ENCODE peak calls at places on chromosomes 11 and 22, in eight cellular contexts. One of them, this sample, is unnamed.

GRCh38 chr11:60264644-60265043 is 15.8 kb upstream of the MS4A4A start:
- DNase-seq in stimulated activated naive B cell treated with anti-CD40 and anti-IgM and Interleukin-4, amounts not matched to agents 10 μg/mL and 1 μg/mL and 100 μg/mL, for 72 hours: no peak
- DNase-seq in Kasumi-1: no peak
- DNase-seq in stimulated activated CD4-positive, alpha-beta T cell treated with anti-CD3 and anti-CD28 coated beads, Interleukin-4, amount 100 ng/mL, for 24 hours: no peak
- DNase-seq in cardiac fibroblast: no peak
- DNase-seq in activated T-cell treated with anti-CD3 and anti-CD28 coated beads, Interleukin-2, amount 50 U/mL, for 72 hours: no peak
- DNase-seq in NCI-H1105 treated with DMSO at 0.1 percent for 48 hours: no peak
- DNase-seq in sciatic nerve: no peak
- DNase-seq in this sample: no peak

GRCh38 chr11:88404932-88405710 is 67.6 kb upstream of the CTSC start:
- DNase-seq in stimulated activated naive B cell treated with anti-CD40 and anti-IgM and Interleukin-4, amounts not matched to agents 10 μg/mL and 1 μg/mL and 100 μg/mL, for 72 hours: no peak
- DNase-seq in Kasumi-1: no peak
- DNase-seq in stimulated activated CD4-positive, alpha-beta T cell treated with anti-CD3 and anti-CD28 coated beads, Interleukin-4, amount 100 ng/mL, for 24 hours: no peak
- DNase-seq in cardiac fibroblast: peak
- DNase-seq in activated T-cell treated with anti-CD3 and anti-CD28 coated beads, Interleukin-2, amount 50 U/mL, for 72 hours: no peak
- DNase-seq in NCI-H1105 treated with DMSO at 0.1 percent for 48 hours: no peak
- DNase-seq in sciatic nerve: no peak
- DNase-seq in this sample: no peak

GRCh38 chr22:50016308-50016987 is 3.9 kb upstream of the IL17REL start:
- DNase-seq in stimulated activated naive B cell treated with anti-CD40 and anti-IgM and Interleukin-4, amounts not matched to agents 10 μg/mL and 1 μg/mL and 100 μg/mL, for 72 hours: no peak
- DNase-seq in Kasumi-1: no peak
- DNase-seq in stimulated activated CD4-positive, alpha-beta T cell treated with anti-CD3 and anti-CD28 coated beads, Interleukin-4, amount 100 ng/mL, for 24 hours: no peak
- DNase-seq in cardiac fibroblast: no peak
- DNase-seq in activated T-cell treated with anti-CD3 and anti-CD28 coated beads, Interleukin-2, amount 50 U/mL, for 72 hours: no peak
- DNase-seq in NCI-H1105 treated with DMSO at 0.1 percent for 48 hours: no peak
- DNase-seq in sciatic nerve: peak
- DNase-seq in this sample: peak

GRCh38 chr22:48692734-48693376 is 1134.8 kb downstream of the BRD1 start:
- DNase-seq in stimulated activated naive B cell treated with anti-CD40 and anti-IgM and Interleukin-4, amounts not matched to agents 10 μg/mL and 1 μg/mL and 100 μg/mL, for 72 hours: no peak
- DNase-seq in Kasumi-1: no peak
- DNase-seq in stimulated activated CD4-positive, alpha-beta T cell treated with anti-CD3 and anti-CD28 coated beads, Interleukin-4, amount 100 ng/mL, for 24 hours: no peak
- DNase-seq in cardiac fibroblast: no peak
- DNase-seq in activated T-cell treated with anti-CD3 and anti-CD28 coated beads, Interleukin-2, amount 50 U/mL, for 72 hours: no peak
- DNase-seq in NCI-H1105 treated with DMSO at 0.1 percent for 48 hours: no peak
- DNase-seq in sciatic nerve: peak
- DNase-seq in this sample: no peak

GRCh38 chr11:114137054-114137453 is 77.5 kb downstream of the ZBTB16 start:
- DNase-seq in stimulated activated naive B cell treated with anti-CD40 and anti-IgM and Interleukin-4, amounts not matched to agents 10 μg/mL and 1 μg/mL and 100 μg/mL, for 72 hours: no peak
- DNase-seq in Kasumi-1: no peak
- DNase-seq in stimulated activated CD4-positive, alpha-beta T cell treated with anti-CD3 and anti-CD28 coated beads, Interleukin-4, amount 100 ng/mL, for 24 hours: no peak
- DNase-seq in cardiac fibroblast: no peak
- DNase-seq in activated T-cell treated with anti-CD3 and anti-CD28 coated beads, Interleukin-2, amount 50 U/mL, for 72 hours: no peak
- DNase-seq in NCI-H1105 treated with DMSO at 0.1 percent for 48 hours: no peak
- DNase-seq in sciatic nerve: no peak
- DNase-seq in this sample: peak

GRCh38 chr11:56849250-56849649 is 100.8 kb upstream of the OR9G4 start:
- DNase-seq in stimulated activated naive B cell treated with anti-CD40 and anti-IgM and Interleukin-4, amounts not matched to agents 10 μg/mL and 1 μg/mL and 100 μg/mL, for 72 hours: no peak
- DNase-seq in Kasumi-1: no peak
- DNase-seq in stimulated activated CD4-positive, alpha-beta T cell treated with anti-CD3 and anti-CD28 coated beads, Interleukin-4, amount 100 ng/mL, for 24 hours: no peak
- DNase-seq in cardiac fibroblast: no peak
- DNase-seq in activated T-cell treated with anti-CD3 and anti-CD28 coated beads, Interleukin-2, amount 50 U/mL, for 72 hours: no peak
- DNase-seq in NCI-H1105 treated with DMSO at 0.1 percent for 48 hours: no peak
- DNase-seq in sciatic nerve: no peak
- DNase-seq in this sample: no peak

GRCh38 chr11:1969036-1969435 is 21.9 kb downstream of the MRPL23 start:
- DNase-seq in stimulated activated naive B cell treated with anti-CD40 and anti-IgM and Interleukin-4, amounts not matched to agents 10 μg/mL and 1 μg/mL and 100 μg/mL, for 72 hours: no peak
- DNase-seq in Kasumi-1: no peak
- DNase-seq in stimulated activated CD4-positive, alpha-beta T cell treated with anti-CD3 and anti-CD28 coated beads, Interleukin-4, amount 100 ng/mL, for 24 hours: no peak
- DNase-seq in cardiac fibroblast: no peak
- DNase-seq in activated T-cell treated with anti-CD3 and anti-CD28 coated beads, Interleukin-2, amount 50 U/mL, for 72 hours: no peak
- DNase-seq in NCI-H1105 treated with DMSO at 0.1 percent for 48 hours: no peak
- DNase-seq in sciatic nerve: no peak
- DNase-seq in this sample: no peak

GRCh38 chr22:42061041-42061440 is 9.6 kb downstream of the NAGA start:
- DNase-seq in stimulated activated naive B cell treated with anti-CD40 and anti-IgM and Interleukin-4, amounts not matched to agents 10 μg/mL and 1 μg/mL and 100 μg/mL, for 72 hours: no peak
- DNase-seq in Kasumi-1: no peak
- DNase-seq in stimulated activated CD4-positive, alpha-beta T cell treated with anti-CD3 and anti-CD28 coated beads, Interleukin-4, amount 100 ng/mL, for 24 hours: no peak
- DNase-seq in cardiac fibroblast: no peak
- DNase-seq in activated T-cell treated with anti-CD3 and anti-CD28 coated beads, Interleukin-2, amount 50 U/mL, for 72 hours: no peak
- DNase-seq in NCI-H1105 treated with DMSO at 0.1 percent for 48 hours: no peak
- DNase-seq in sciatic nerve: peak
- DNase-seq in this sample: no peak

GRCh38 chr11:62983536-62984199 is 1.1 kb downstream of the SLC22A6 start:
- DNase-seq in stimulated activated naive B cell treated with anti-CD40 and anti-IgM and Interleukin-4, amounts not matched to agents 10 μg/mL and 1 μg/mL and 100 μg/mL, for 72 hours: no peak
- DNase-seq in Kasumi-1: no peak
- DNase-seq in stimulated activated CD4-positive, alpha-beta T cell treated with anti-CD3 and anti-CD28 coated beads, Interleukin-4, amount 100 ng/mL, for 24 hours: no peak
- DNase-seq in cardiac fibroblast: no peak
- DNase-seq in activated T-cell treated with anti-CD3 and anti-CD28 coated beads, Interleukin-2, amount 50 U/mL, for 72 hours: no peak
- DNase-seq in NCI-H1105 treated with DMSO at 0.1 percent for 48 hours: no peak
- DNase-seq in sciatic nerve: no peak
- DNase-seq in this sample: no peak

GRCh38 chr22:37195921-37196320 is 7.9 kb upstream of the C1QTNF6 start:
- DNase-seq in stimulated activated naive B cell treated with anti-CD40 and anti-IgM and Interleukin-4, amounts not matched to agents 10 μg/mL and 1 μg/mL and 100 μg/mL, for 72 hours: no peak
- DNase-seq in Kasumi-1: no peak
- DNase-seq in stimulated activated CD4-positive, alpha-beta T cell treated with anti-CD3 and anti-CD28 coated beads, Interleukin-4, amount 100 ng/mL, for 24 hours: no peak
- DNase-seq in cardiac fibroblast: peak
- DNase-seq in activated T-cell treated with anti-CD3 and anti-CD28 coated beads, Interleukin-2, amount 50 U/mL, for 72 hours: no peak
- DNase-seq in NCI-H1105 treated with DMSO at 0.1 percent for 48 hours: no peak
- DNase-seq in sciatic nerve: peak
- DNase-seq in this sample: no peak

GRCh38 chr11:91326280-91326679 is 898.3 kb upstream of the FAT3 start:
- DNase-seq in stimulated activated naive B cell treated with anti-CD40 and anti-IgM and Interleukin-4, amounts not matched to agents 10 μg/mL and 1 μg/mL and 100 μg/mL, for 72 hours: no peak
- DNase-seq in Kasumi-1: no peak
- DNase-seq in stimulated activated CD4-positive, alpha-beta T cell treated with anti-CD3 and anti-CD28 coated beads, Interleukin-4, amount 100 ng/mL, for 24 hours: no peak
- DNase-seq in cardiac fibroblast: no peak
- DNase-seq in activated T-cell treated with anti-CD3 and anti-CD28 coated beads, Interleukin-2, amount 50 U/mL, for 72 hours: no peak
- DNase-seq in NCI-H1105 treated with DMSO at 0.1 percent for 48 hours: no peak
- DNase-seq in sciatic nerve: no peak
- DNase-seq in this sample: no peak

GRCh38 chr11:104163100-104164027 is 583 bp downstream of the PDGFD start:
- DNase-seq in stimulated activated naive B cell treated with anti-CD40 and anti-IgM and Interleukin-4, amounts not matched to agents 10 μg/mL and 1 μg/mL and 100 μg/mL, for 72 hours: no peak
- DNase-seq in Kasumi-1: peak
- DNase-seq in stimulated activated CD4-positive, alpha-beta T cell treated with anti-CD3 and anti-CD28 coated beads, Interleukin-4, amount 100 ng/mL, for 24 hours: no peak
- DNase-seq in cardiac fibroblast: peak
- DNase-seq in activated T-cell treated with anti-CD3 and anti-CD28 coated beads, Interleukin-2, amount 50 U/mL, for 72 hours: no peak
- DNase-seq in NCI-H1105 treated with DMSO at 0.1 percent for 48 hours: no peak
- DNase-seq in sciatic nerve: peak
- DNase-seq in this sample: no peak

GRCh38 chr11:26905368-26905767 is 88.5 kb upstream of the FIBIN start:
- DNase-seq in stimulated activated naive B cell treated with anti-CD40 and anti-IgM and Interleukin-4, amounts not matched to agents 10 μg/mL and 1 μg/mL and 100 μg/mL, for 72 hours: no peak
- DNase-seq in Kasumi-1: no peak
- DNase-seq in stimulated activated CD4-positive, alpha-beta T cell treated with anti-CD3 and anti-CD28 coated beads, Interleukin-4, amount 100 ng/mL, for 24 hours: no peak
- DNase-seq in cardiac fibroblast: peak
- DNase-seq in activated T-cell treated with anti-CD3 and anti-CD28 coated beads, Interleukin-2, amount 50 U/mL, for 72 hours: no peak
- DNase-seq in NCI-H1105 treated with DMSO at 0.1 percent for 48 hours: no peak
- DNase-seq in sciatic nerve: no peak
- DNase-seq in this sample: no peak

GRCh38 chr11:70077411-70078094 is 564 bp upstream of the ANO1 start:
- DNase-seq in stimulated activated naive B cell treated with anti-CD40 and anti-IgM and Interleukin-4, amounts not matched to agents 10 μg/mL and 1 μg/mL and 100 μg/mL, for 72 hours: no peak
- DNase-seq in Kasumi-1: no peak
- DNase-seq in stimulated activated CD4-positive, alpha-beta T cell treated with anti-CD3 and anti-CD28 coated beads, Interleukin-4, amount 100 ng/mL, for 24 hours: no peak
- DNase-seq in cardiac fibroblast: no peak
- DNase-seq in activated T-cell treated with anti-CD3 and anti-CD28 coated beads, Interleukin-2, amount 50 U/mL, for 72 hours: no peak
- DNase-seq in NCI-H1105 treated with DMSO at 0.1 percent for 48 hours: no peak
- DNase-seq in sciatic nerve: peak
- DNase-seq in this sample: peak

GRCh38 chr11:100810146-100810545 is 123.1 kb downstream of the ARHGAP42 start:
- DNase-seq in stimulated activated naive B cell treated with anti-CD40 and anti-IgM and Interleukin-4, amounts not matched to agents 10 μg/mL and 1 μg/mL and 100 μg/mL, for 72 hours: no peak
- DNase-seq in Kasumi-1: peak
- DNase-seq in stimulated activated CD4-positive, alpha-beta T cell treated with anti-CD3 and anti-CD28 coated beads, Interleukin-4, amount 100 ng/mL, for 24 hours: no peak
- DNase-seq in cardiac fibroblast: peak
- DNase-seq in activated T-cell treated with anti-CD3 and anti-CD28 coated beads, Interleukin-2, amount 50 U/mL, for 72 hours: no peak
- DNase-seq in NCI-H1105 treated with DMSO at 0.1 percent for 48 hours: no peak
- DNase-seq in sciatic nerve: no peak
- DNase-seq in this sample: no peak

GRCh38 chr11:132962026-132962425 is 570.3 kb downstream of the OPCML start:
- DNase-seq in stimulated activated naive B cell treated with anti-CD40 and anti-IgM and Interleukin-4, amounts not matched to agents 10 μg/mL and 1 μg/mL and 100 μg/mL, for 72 hours: no peak
- DNase-seq in Kasumi-1: no peak
- DNase-seq in stimulated activated CD4-positive, alpha-beta T cell treated with anti-CD3 and anti-CD28 coated beads, Interleukin-4, amount 100 ng/mL, for 24 hours: no peak
- DNase-seq in cardiac fibroblast: peak
- DNase-seq in activated T-cell treated with anti-CD3 and anti-CD28 coated beads, Interleukin-2, amount 50 U/mL, for 72 hours: no peak
- DNase-seq in NCI-H1105 treated with DMSO at 0.1 percent for 48 hours: no peak
- DNase-seq in sciatic nerve: no peak
- DNase-seq in this sample: no peak

GRCh38 chr11:29162490-29162889 is 854.3 kb downstream of the KCNA4 start:
- DNase-seq in stimulated activated naive B cell treated with anti-CD40 and anti-IgM and Interleukin-4, amounts not matched to agents 10 μg/mL and 1 μg/mL and 100 μg/mL, for 72 hours: no peak
- DNase-seq in Kasumi-1: no peak
- DNase-seq in stimulated activated CD4-positive, alpha-beta T cell treated with anti-CD3 and anti-CD28 coated beads, Interleukin-4, amount 100 ng/mL, for 24 hours: no peak
- DNase-seq in cardiac fibroblast: peak
- DNase-seq in activated T-cell treated with anti-CD3 and anti-CD28 coated beads, Interleukin-2, amount 50 U/mL, for 72 hours: no peak
- DNase-seq in NCI-H1105 treated with DMSO at 0.1 percent for 48 hours: no peak
- DNase-seq in sciatic nerve: no peak
- DNase-seq in this sample: no peak

GRCh38 chr11:45429719-45430118 is 143.6 kb upstream of the SYT13 start:
- DNase-seq in stimulated activated naive B cell treated with anti-CD40 and anti-IgM and Interleukin-4, amounts not matched to agents 10 μg/mL and 1 μg/mL and 100 μg/mL, for 72 hours: no peak
- DNase-seq in Kasumi-1: no peak
- DNase-seq in stimulated activated CD4-positive, alpha-beta T cell treated with anti-CD3 and anti-CD28 coated beads, Interleukin-4, amount 100 ng/mL, for 24 hours: no peak
- DNase-seq in cardiac fibroblast: no peak
- DNase-seq in activated T-cell treated with anti-CD3 and anti-CD28 coated beads, Interleukin-2, amount 50 U/mL, for 72 hours: no peak
- DNase-seq in NCI-H1105 treated with DMSO at 0.1 percent for 48 hours: no peak
- DNase-seq in sciatic nerve: no peak
- DNase-seq in this sample: no peak

GRCh38 chr11:37450613-37451012 is 852.6 kb upstream of the RAG2 start:
- DNase-seq in stimulated activated naive B cell treated with anti-CD40 and anti-IgM and Interleukin-4, amounts not matched to agents 10 μg/mL and 1 μg/mL and 100 μg/mL, for 72 hours: no peak
- DNase-seq in Kasumi-1: peak
- DNase-seq in stimulated activated CD4-positive, alpha-beta T cell treated with anti-CD3 and anti-CD28 coated beads, Interleukin-4, amount 100 ng/mL, for 24 hours: no peak
- DNase-seq in cardiac fibroblast: no peak
- DNase-seq in activated T-cell treated with anti-CD3 and anti-CD28 coated beads, Interleukin-2, amount 50 U/mL, for 72 hours: no peak
- DNase-seq in NCI-H1105 treated with DMSO at 0.1 percent for 48 hours: no peak
- DNase-seq in sciatic nerve: no peak
- DNase-seq in this sample: no peak

GRCh38 chr11:65262775-65263174 is 1.0 kb downstream of the POLA2 start:
- DNase-seq in stimulated activated naive B cell treated with anti-CD40 and anti-IgM and Interleukin-4, amounts not matched to agents 10 μg/mL and 1 μg/mL and 100 μg/mL, for 72 hours: no peak
- DNase-seq in Kasumi-1: no peak
- DNase-seq in stimulated activated CD4-positive, alpha-beta T cell treated with anti-CD3 and anti-CD28 coated beads, Interleukin-4, amount 100 ng/mL, for 24 hours: no peak
- DNase-seq in cardiac fibroblast: no peak
- DNase-seq in activated T-cell treated with anti-CD3 and anti-CD28 coated beads, Interleukin-2, amount 50 U/mL, for 72 hours: no peak
- DNase-seq in NCI-H1105 treated with DMSO at 0.1 percent for 48 hours: no peak
- DNase-seq in sciatic nerve: no peak
- DNase-seq in this sample: peak

GRCh38 chr22:24541681-24542515 is 13.0 kb downstream of the GUCD1 start:
- DNase-seq in stimulated activated naive B cell treated with anti-CD40 and anti-IgM and Interleukin-4, amounts not matched to agents 10 μg/mL and 1 μg/mL and 100 μg/mL, for 72 hours: no peak
- DNase-seq in Kasumi-1: peak
- DNase-seq in stimulated activated CD4-positive, alpha-beta T cell treated with anti-CD3 and anti-CD28 coated beads, Interleukin-4, amount 100 ng/mL, for 24 hours: no peak
- DNase-seq in cardiac fibroblast: no peak
- DNase-seq in activated T-cell treated with anti-CD3 and anti-CD28 coated beads, Interleukin-2, amount 50 U/mL, for 72 hours: no peak
- DNase-seq in NCI-H1105 treated with DMSO at 0.1 percent for 48 hours: no peak
- DNase-seq in sciatic nerve: no peak
- DNase-seq in this sample: no peak

GRCh38 chr11:67062526-67063373 is 6.1 kb downstream of the RHOD start:
- DNase-seq in stimulated activated naive B cell treated with anti-CD40 and anti-IgM and Interleukin-4, amounts not matched to agents 10 μg/mL and 1 μg/mL and 100 μg/mL, for 72 hours: no peak
- DNase-seq in Kasumi-1: no peak
- DNase-seq in stimulated activated CD4-positive, alpha-beta T cell treated with anti-CD3 and anti-CD28 coated beads, Interleukin-4, amount 100 ng/mL, for 24 hours: no peak
- DNase-seq in cardiac fibroblast: no peak
- DNase-seq in activated T-cell treated with anti-CD3 and anti-CD28 coated beads, Interleukin-2, amount 50 U/mL, for 72 hours: no peak
- DNase-seq in NCI-H1105 treated with DMSO at 0.1 percent for 48 hours: no peak
- DNase-seq in sciatic nerve: no peak
- DNase-seq in this sample: no peak

GRCh38 chr11:65879622-65880021 is at the start of gene CTSW:
- DNase-seq in stimulated activated naive B cell treated with anti-CD40 and anti-IgM and Interleukin-4, amounts not matched to agents 10 μg/mL and 1 μg/mL and 100 μg/mL, for 72 hours: no peak
- DNase-seq in Kasumi-1: no peak
- DNase-seq in stimulated activated CD4-positive, alpha-beta T cell treated with anti-CD3 and anti-CD28 coated beads, Interleukin-4, amount 100 ng/mL, for 24 hours: no peak
- DNase-seq in cardiac fibroblast: no peak
- DNase-seq in activated T-cell treated with anti-CD3 and anti-CD28 coated beads, Interleukin-2, amount 50 U/mL, for 72 hours: no peak
- DNase-seq in NCI-H1105 treated with DMSO at 0.1 percent for 48 hours: no peak
- DNase-seq in sciatic nerve: no peak
- DNase-seq in this sample: no peak

GRCh38 chr11:108115495-108116140 is 5.7 kb upstream of the ACAT1 start:
- DNase-seq in stimulated activated naive B cell treated with anti-CD40 and anti-IgM and Interleukin-4, amounts not matched to agents 10 μg/mL and 1 μg/mL and 100 μg/mL, for 72 hours: no peak
- DNase-seq in Kasumi-1: no peak
- DNase-seq in stimulated activated CD4-positive, alpha-beta T cell treated with anti-CD3 and anti-CD28 coated beads, Interleukin-4, amount 100 ng/mL, for 24 hours: no peak
- DNase-seq in cardiac fibroblast: peak
- DNase-seq in activated T-cell treated with anti-CD3 and anti-CD28 coated beads, Interleukin-2, amount 50 U/mL, for 72 hours: no peak
- DNase-seq in NCI-H1105 treated with DMSO at 0.1 percent for 48 hours: peak
- DNase-seq in sciatic nerve: peak
- DNase-seq in this sample: peak

This sample was measured in sigmoid colon.